ENCODE peak calls at places on chromosomes 4 and X, in four cellular contexts. Z is cardiac muscle cell, F is right cardiac atrium, H is astrocyte. W is an unnamed sample. For H3K4me1 and H3K27me3, the result is how much of the 10 kb centered on the place peaks cover.

GRCh38 chr4:74376888-74377483 is 12.0 kb downstream of the EREG start:
- DNase-seq in F (no peak), Z (peak), H (peak), W (peak)

GRCh38 chr4:186104114-186104894 is at the start of gene FAM149A:
- DNase-seq in Z (peak), H (no peak), F (peak), W (peak)

GRCh38 chrX:74232859-74233258 is 71.1 kb upstream of the ZCCHC13 start:
- DNase-seq in F (no peak), H (peak), Z (peak), W (peak)

GRCh38 chr4:25160714-25161598 is 707 bp upstream of the SEPSECS start:
- DNase-seq in F (no peak), Z (no peak), H (no peak), W (peak)

GRCh38 chrX:39946822-39947221 is 150.9 kb downstream of the BCOR start:
- DNase-seq in Z (peak), H (peak), F (no peak), W (peak)

GRCh38 chrX:149948001-149948400 is 9.7 kb upstream of the EOLA2 start:
- DNase-seq in H (no peak), Z (no peak), F (no peak), W (no peak)

GRCh38 chrX:100975212-100975611 is 5.7 kb downstream of the ARL13A start:
- DNase-seq in F (no peak), H (peak), Z (peak), W (no peak)

GRCh38 chr4:152310223-152310622 is 225.7 kb downstream of the FBXW7 start:
- DNase-seq in Z (peak), H (peak), F (no peak), W (peak)

GRCh38 chr4:81631958-81632439 is 160.3 kb upstream of the RASGEF1B start:
- DNase-seq in H (peak), Z (peak), F (no peak), W (peak)

GRCh38 chr4:54879576-54879975 is 221.8 kb downstream of the KIT start:
- DNase-seq in F (no peak), H (peak), Z (peak), W (peak)

GRCh38 chrX:53239474-53239873 is 14.5 kb upstream of the KDM5C start:
- DNase-seq in H (no peak), F (no peak), Z (no peak), W (no peak)

GRCh38 chrX:19904778-19905367 is 17.5 kb upstream of the SH3KBP1 start:
- DNase-seq in H (no peak), Z (peak), F (peak), W (peak)

GRCh38 chrX:23616361-23616760 is 50.9 kb upstream of the PRDX4 start:
- DNase-seq in F (no peak), Z (peak), H (peak), W (peak)

GRCh38 chr4:112522389-112522788 is 6.4 kb upstream of the NEUROG2 start:
- DNase-seq in H (no peak), F (no peak), Z (no peak), W (no peak)

GRCh38 chrX:40871385-40872082 is 136.2 kb upstream of the MED14 start:
- DNase-seq in H (peak), F (no peak), Z (peak), W (peak)

GRCh38 chrX:12709047-12709446 is 82.2 kb upstream of the PRPS2 start:
- DNase-seq in F (no peak), H (no peak), Z (no peak), W (no peak)

GRCh38 chr4:36079666-36080065 is 164.6 kb downstream of the ARAP2 start:
- DNase-seq in Z (no peak), H (no peak), F (no peak), W (no peak)

GRCh38 chrX:46627044-46627443 is 53.5 kb downstream of the CHST7 start:
- DNase-seq in F (no peak), Z (no peak), H (no peak), W (no peak)

GRCh38 chr4:35175894-35176293 is 1068.4 kb downstream of the ARAP2 start:
- DNase-seq in Z (no peak), H (no peak), F (no peak), W (no peak)

GRCh38 chr4:176790398-176790797 is 2.3 kb downstream of the VEGFC start:
- DNase-seq in F (no peak), H (no peak), Z (no peak), W (no peak)
- H3K4me1 ChIP-seq in F (under half), H (under half), Z (under half), W (half or more)

GRCh38 chr4:113858924-113859323 is 97.4 kb upstream of the CAMK2D start:
- DNase-seq in F (no peak), Z (no peak), H (no peak), W (no peak)
- H3K27me3 ChIP-seq in F (under half), Z (under half), H (under half), W (under half)

DNA sequence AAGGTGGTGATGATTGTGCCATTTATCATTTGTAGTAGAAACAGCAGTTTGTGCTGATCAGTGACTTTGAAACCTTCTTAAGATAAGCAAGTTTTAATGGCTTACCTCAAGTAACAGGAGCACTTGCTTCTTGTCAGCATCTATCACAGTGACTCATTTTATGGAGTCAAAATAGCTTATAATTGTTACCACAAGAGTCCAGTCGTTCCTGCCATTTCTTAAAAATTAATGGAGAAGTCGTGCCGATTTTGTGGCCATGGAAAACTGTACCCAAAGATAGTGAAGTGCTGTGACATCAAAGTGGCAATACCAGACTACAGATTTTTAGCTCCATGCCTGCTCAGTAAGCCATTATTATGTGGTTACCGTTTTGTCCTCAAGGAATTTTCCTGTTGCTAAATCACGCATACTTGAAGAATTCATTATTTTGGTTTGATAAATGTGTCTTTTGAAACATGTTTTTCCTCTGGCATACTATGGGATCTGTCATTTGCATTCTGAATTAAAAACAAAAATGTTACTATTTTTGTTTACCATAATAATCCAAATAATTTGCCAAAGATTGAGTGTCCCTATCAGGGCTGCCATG is 129.9 kb downstream of the CBR4 start:
- DNase-seq in F (no peak), H (peak), Z (peak), W (peak)
- H3K4me1 ChIP-seq in F (under half), H (half or more), Z (under half), W (half or more)

GRCh38 chrX:140501940-140502468 is 2.9 kb downstream of the SOX3 start:
- DNase-seq in F (no peak), H (no peak), Z (no peak), W (no peak)
- H3K27me3 ChIP-seq in F (under half), H (under half), Z (half or more), W (half or more)

DNA sequence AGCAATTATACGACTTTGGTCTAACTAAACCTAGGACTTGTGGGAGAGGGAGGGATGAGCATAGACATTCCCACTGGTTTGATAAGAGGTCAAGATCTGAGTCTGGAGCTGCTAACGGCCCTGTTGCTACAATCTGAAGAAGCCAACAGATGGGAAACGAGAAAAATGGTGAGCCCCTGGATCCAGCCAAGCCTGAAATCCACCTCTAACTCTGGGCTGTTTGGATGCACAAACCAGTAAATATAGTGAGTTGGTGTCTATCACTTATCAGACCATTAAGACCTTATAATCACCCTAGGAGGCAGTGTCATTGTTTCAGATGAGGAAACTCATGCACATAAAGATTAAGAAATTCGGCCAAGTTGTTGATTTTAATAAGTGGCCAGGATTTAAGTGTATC is 50.5 kb downstream of the ADGRA3 start:
- DNase-seq in Z (no peak), F (no peak), H (no peak), W (no peak)
- H3K4me1 ChIP-seq in Z (under half), F (under half), H (under half), W (under half)

DNA sequence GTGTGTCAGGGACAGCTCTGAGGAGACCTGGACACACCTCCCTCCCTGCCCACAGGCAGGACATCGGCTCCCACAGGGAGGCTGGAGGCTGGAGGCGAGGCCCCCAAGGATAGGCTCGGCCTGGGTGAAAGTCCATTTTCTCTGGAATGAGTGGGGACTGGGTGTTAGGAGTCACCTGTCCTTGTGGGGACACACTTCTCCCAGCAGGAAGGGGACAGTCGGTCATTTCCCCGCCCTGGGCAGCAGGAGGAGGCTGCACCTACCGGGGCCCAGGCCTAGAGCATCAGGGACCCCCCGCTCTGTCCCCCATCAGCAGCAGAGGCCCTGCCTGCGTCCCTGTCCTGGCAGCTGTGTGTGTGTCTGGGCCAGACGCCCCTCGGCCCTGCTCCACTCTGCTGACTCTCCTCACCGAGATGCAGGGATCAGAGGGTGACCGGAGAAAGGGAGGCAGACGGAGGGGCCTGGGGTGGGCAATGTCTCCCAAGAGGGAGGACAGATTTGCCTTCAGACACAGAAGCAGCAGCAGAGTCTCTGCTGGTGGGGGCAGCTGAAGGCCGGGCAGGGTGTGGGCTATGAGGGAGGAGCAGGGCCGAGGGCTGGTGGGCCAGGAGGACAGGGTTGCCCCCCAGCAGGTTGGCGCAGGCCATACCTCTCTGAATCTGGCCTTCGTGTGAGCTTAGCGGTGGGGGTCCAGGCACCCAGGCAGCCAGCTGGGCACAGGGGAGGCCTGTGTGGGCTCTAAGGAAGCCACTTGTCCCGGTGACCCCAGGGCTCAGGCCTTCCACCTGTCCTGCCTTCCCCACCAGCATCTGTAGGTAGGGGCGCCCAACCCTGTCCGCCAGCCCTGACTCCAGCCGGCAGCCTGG is 125.7 kb upstream of the NKX1-1 start:
- DNase-seq in F (peak), H (no peak), Z (no peak), W (no peak)
- H3K27me3 ChIP-seq in F (under half), H (under half), Z (under half), W (half or more)

GRCh38 chr4:88820723-88821368 is 123.2 kb upstream of the NAP1L5 start:
- DNase-seq in Z (no peak), F (no peak), H (no peak), W (peak)
- H3K4me1 ChIP-seq in Z (under half), F (under half), H (under half), W (under half)

W was measured in adipocyte.